ENCODE peak calls at places on chromosome 1, in eight cellular contexts. One of them, this sample, is unnamed.

GRCh38 chr1:84257617-84258016 is 43.9 kb upstream of the SAMD13 start:
- DNase-seq in AG04450: no peak
- DNase-seq in GM12865: no peak
- DNase-seq in BE2C: no peak
- DNase-seq in transverse colon: no peak
- DNase-seq in thoracic aorta: no peak
- DNase-seq in PC-3: no peak
- DNase-seq in BJ: no peak
- DNase-seq in this sample: no peak

GRCh38 chr1:213065800-213066199 is 14.8 kb downstream of the RPS6KC1 start:
- DNase-seq in AG04450: no peak
- DNase-seq in GM12865: no peak
- DNase-seq in BE2C: no peak
- DNase-seq in transverse colon: no peak
- DNase-seq in thoracic aorta: no peak
- DNase-seq in PC-3: no peak
- DNase-seq in BJ: no peak
- DNase-seq in this sample: no peak

GRCh38 chr1:33259879-33260278 is 3.6 kb downstream of the ZNF362 start:
- DNase-seq in AG04450: no peak
- DNase-seq in GM12865: no peak
- DNase-seq in BE2C: no peak
- DNase-seq in transverse colon: no peak
- DNase-seq in thoracic aorta: no peak
- DNase-seq in PC-3: no peak
- DNase-seq in BJ: no peak
- DNase-seq in this sample: no peak

GRCh38 chr1:164602142-164602429 is 43.1 kb downstream of the PBX1 start:
- DNase-seq in AG04450: no peak
- DNase-seq in GM12865: no peak
- DNase-seq in BE2C: no peak
- DNase-seq in transverse colon: peak; percentile 80
- DNase-seq in thoracic aorta: no peak
- DNase-seq in PC-3: peak; percentile 94
- DNase-seq in BJ: no peak
- DNase-seq in this sample: no peak

GRCh38 chr1:56168176-56168575 is 411.2 kb downstream of the PLPP3 start:
- DNase-seq in AG04450: no peak
- DNase-seq in GM12865: no peak
- DNase-seq in BE2C: no peak
- DNase-seq in transverse colon: no peak
- DNase-seq in thoracic aorta: no peak
- DNase-seq in PC-3: no peak
- DNase-seq in BJ: no peak
- DNase-seq in this sample: no peak

GRCh38 chr1:150793231-150793630 is 14.8 kb downstream of the CTSK start:
- DNase-seq in AG04450: no peak
- DNase-seq in GM12865: no peak
- DNase-seq in BE2C: no peak
- DNase-seq in transverse colon: no peak
- DNase-seq in thoracic aorta: no peak
- DNase-seq in PC-3: no peak
- DNase-seq in BJ: no peak
- DNase-seq in this sample: no peak

GRCh38 chr1:50968884-50969610 is 998 bp upstream of the CDKN2C start:
- DNase-seq in AG04450: no peak
- DNase-seq in GM12865: peak; percentile 73
- DNase-seq in BE2C: peak; percentile 35
- DNase-seq in transverse colon: peak; percentile 58
- DNase-seq in thoracic aorta: no peak
- DNase-seq in PC-3: peak; percentile 29
- DNase-seq in BJ: no peak
- DNase-seq in this sample: peak; percentile 76

GRCh38 chr1:99756598-99756997 is 9.8 kb downstream of the FRRS1 start:
- DNase-seq in AG04450: no peak
- DNase-seq in GM12865: no peak
- DNase-seq in BE2C: no peak
- DNase-seq in transverse colon: no peak
- DNase-seq in thoracic aorta: no peak
- DNase-seq in PC-3: peak; percentile 84
- DNase-seq in BJ: peak; percentile 56
- DNase-seq in this sample: no peak

GRCh38 chr1:60227581-60228252 is 154.1 kb upstream of the C1orf87 start:
- DNase-seq in AG04450: no peak
- DNase-seq in GM12865: no peak
- DNase-seq in BE2C: no peak
- DNase-seq in transverse colon: no peak
- DNase-seq in thoracic aorta: no peak
- DNase-seq in PC-3: no peak
- DNase-seq in BJ: peak; percentile 6
- DNase-seq in this sample: no peak

GRCh38 chr1:236403905-236404696 is 10.0 kb downstream of the EDARADD start:
- DNase-seq in AG04450: no peak
- DNase-seq in GM12865: no peak
- DNase-seq in BE2C: no peak
- DNase-seq in transverse colon: no peak
- DNase-seq in thoracic aorta: no peak
- DNase-seq in PC-3: no peak
- DNase-seq in BJ: no peak
- DNase-seq in this sample: no peak

GRCh38 chr1:114345930-114346479 is 165.0 kb downstream of the TRIM33 start:
- DNase-seq in AG04450: no peak
- DNase-seq in GM12865: no peak
- DNase-seq in BE2C: peak; percentile 21
- DNase-seq in transverse colon: no peak
- DNase-seq in thoracic aorta: no peak
- DNase-seq in PC-3: no peak
- DNase-seq in BJ: no peak
- DNase-seq in this sample: no peak

GRCh38 chr1:52709016-52709415 is 10.9 kb upstream of the COA7 start:
- DNase-seq in AG04450: no peak
- DNase-seq in GM12865: no peak
- DNase-seq in BE2C: no peak
- DNase-seq in transverse colon: no peak
- DNase-seq in thoracic aorta: no peak
- DNase-seq in PC-3: no peak
- DNase-seq in BJ: no peak
- DNase-seq in this sample: no peak

GRCh38 chr1:170296211-170296610 is 150.5 kb downstream of the NTMT2 start:
- DNase-seq in AG04450: no peak
- DNase-seq in GM12865: no peak
- DNase-seq in BE2C: no peak
- DNase-seq in transverse colon: no peak
- DNase-seq in thoracic aorta: no peak
- DNase-seq in PC-3: no peak
- DNase-seq in BJ: no peak
- DNase-seq in this sample: no peak

GRCh38 chr1:18814340-18815202 is 44.9 kb downstream of the TAS1R2 start:
- DNase-seq in AG04450: no peak
- DNase-seq in GM12865: no peak
- DNase-seq in BE2C: no peak
- DNase-seq in transverse colon: no peak
- DNase-seq in thoracic aorta: no peak
- DNase-seq in PC-3: no peak
- DNase-seq in BJ: no peak
- DNase-seq in this sample: no peak

GRCh38 chr1:110151175-110151715 is 951 bp downstream of the SLC6A17 start:
- DNase-seq in AG04450: no peak
- DNase-seq in GM12865: no peak
- DNase-seq in BE2C: no peak
- DNase-seq in transverse colon: no peak
- DNase-seq in thoracic aorta: no peak
- DNase-seq in PC-3: no peak
- DNase-seq in BJ: no peak
- DNase-seq in this sample: no peak

GRCh38 chr1:18644469-18645171 is 14.0 kb downstream of the PAX7 start:
- DNase-seq in AG04450: no peak
- DNase-seq in GM12865: no peak
- DNase-seq in BE2C: no peak
- DNase-seq in transverse colon: no peak
- DNase-seq in thoracic aorta: no peak
- DNase-seq in PC-3: no peak
- DNase-seq in BJ: no peak
- DNase-seq in this sample: peak; percentile 41

GRCh38 chr1:30414086-30414850 is 309.1 kb downstream of the MATN1 start:
- DNase-seq in AG04450: no peak
- DNase-seq in GM12865: no peak
- DNase-seq in BE2C: no peak
- DNase-seq in transverse colon: no peak
- DNase-seq in thoracic aorta: no peak
- DNase-seq in PC-3: no peak
- DNase-seq in BJ: no peak
- DNase-seq in this sample: no peak

GRCh38 chr1:117646007-117646913 is 40.4 kb downstream of the TENT5C start:
- DNase-seq in AG04450: no peak
- DNase-seq in GM12865: no peak
- DNase-seq in BE2C: no peak
- DNase-seq in transverse colon: no peak
- DNase-seq in thoracic aorta: no peak
- DNase-seq in PC-3: no peak
- DNase-seq in BJ: peak; percentile 24
- DNase-seq in this sample: no peak

GRCh38 chr1:239805042-239805441 is 286.6 kb upstream of the FMN2 start:
- DNase-seq in AG04450: no peak
- DNase-seq in GM12865: no peak
- DNase-seq in BE2C: no peak
- DNase-seq in transverse colon: no peak
- DNase-seq in thoracic aorta: no peak
- DNase-seq in PC-3: no peak
- DNase-seq in BJ: no peak
- DNase-seq in this sample: no peak

GRCh38 chr1:1014896-1015681 is 1.8 kb downstream of the ISG15 start:
- DNase-seq in AG04450: no peak
- DNase-seq in GM12865: peak; percentile 49
- DNase-seq in BE2C: peak; percentile 43
- DNase-seq in transverse colon: peak; percentile 19
- DNase-seq in thoracic aorta: no peak
- DNase-seq in PC-3: peak; percentile 59
- DNase-seq in BJ: no peak
- DNase-seq in this sample: peak; percentile 22
- TF ChIP-seq CTCF in AG04450: peak; percentile 37
- TF ChIP-seq CTCF in GM12865: peak; percentile 40
- TF ChIP-seq CTCF in BE2C: peak; percentile 43
- TF ChIP-seq CTCF in transverse colon: peak; percentile 26
- TF ChIP-seq CTCF in thoracic aorta: peak; percentile 10
- TF ChIP-seq CTCF in PC-3: peak; percentile 80
- TF ChIP-seq CTCF in BJ: peak; percentile 45
- TF ChIP-seq CTCF in this sample: peak; percentile 32

GRCh38 chr1:81414417-81415087 is 386.2 kb upstream of the ADGRL2 start:
- DNase-seq in AG04450: no peak
- DNase-seq in GM12865: peak; percentile 75
- DNase-seq in BE2C: peak; percentile 63
- DNase-seq in transverse colon: peak; percentile 85
- DNase-seq in thoracic aorta: no peak
- DNase-seq in PC-3: peak; percentile 44
- DNase-seq in BJ: no peak
- DNase-seq in this sample: peak; percentile 56
- TF ChIP-seq CTCF in AG04450: peak; percentile 53
- TF ChIP-seq CTCF in GM12865: peak; percentile 88
- TF ChIP-seq CTCF in BE2C: peak; percentile 80
- TF ChIP-seq CTCF in transverse colon: peak; percentile 74
- TF ChIP-seq CTCF in thoracic aorta: peak; percentile 82
- TF ChIP-seq CTCF in PC-3: peak; percentile 79
- TF ChIP-seq CTCF in BJ: peak; percentile 62
- TF ChIP-seq CTCF in this sample: peak; percentile 75

GRCh38 chr1:21823206-21823979 is 11.3 kb downstream of the LDLRAD2 start:
- DNase-seq in AG04450: no peak
- DNase-seq in GM12865: no peak
- DNase-seq in BE2C: no peak
- DNase-seq in transverse colon: no peak
- DNase-seq in thoracic aorta: no peak
- DNase-seq in PC-3: no peak
- DNase-seq in BJ: no peak
- DNase-seq in this sample: no peak

GRCh38 chr1:21821385-21822019 is 9.4 kb downstream of the LDLRAD2 start:
- DNase-seq in AG04450: no peak
- DNase-seq in GM12865: no peak
- DNase-seq in BE2C: no peak
- DNase-seq in transverse colon: no peak
- DNase-seq in thoracic aorta: no peak
- DNase-seq in PC-3: no peak
- DNase-seq in BJ: no peak
- DNase-seq in this sample: no peak

GRCh38 chr1:21822349-21822748 is 10.3 kb downstream of the LDLRAD2 start:
- DNase-seq in AG04450: no peak
- DNase-seq in GM12865: no peak
- DNase-seq in BE2C: peak; percentile 69
- DNase-seq in transverse colon: no peak
- DNase-seq in thoracic aorta: no peak
- DNase-seq in PC-3: no peak
- DNase-seq in BJ: no peak
- DNase-seq in this sample: no peak

GRCh38 chr1:21825393-21825792 is 13.3 kb downstream of the LDLRAD2 start:
- DNase-seq in AG04450: no peak
- DNase-seq in GM12865: no peak
- DNase-seq in BE2C: no peak
- DNase-seq in transverse colon: no peak
- DNase-seq in thoracic aorta: no peak
- DNase-seq in PC-3: no peak
- DNase-seq in BJ: no peak
- DNase-seq in this sample: no peak

DNA sequence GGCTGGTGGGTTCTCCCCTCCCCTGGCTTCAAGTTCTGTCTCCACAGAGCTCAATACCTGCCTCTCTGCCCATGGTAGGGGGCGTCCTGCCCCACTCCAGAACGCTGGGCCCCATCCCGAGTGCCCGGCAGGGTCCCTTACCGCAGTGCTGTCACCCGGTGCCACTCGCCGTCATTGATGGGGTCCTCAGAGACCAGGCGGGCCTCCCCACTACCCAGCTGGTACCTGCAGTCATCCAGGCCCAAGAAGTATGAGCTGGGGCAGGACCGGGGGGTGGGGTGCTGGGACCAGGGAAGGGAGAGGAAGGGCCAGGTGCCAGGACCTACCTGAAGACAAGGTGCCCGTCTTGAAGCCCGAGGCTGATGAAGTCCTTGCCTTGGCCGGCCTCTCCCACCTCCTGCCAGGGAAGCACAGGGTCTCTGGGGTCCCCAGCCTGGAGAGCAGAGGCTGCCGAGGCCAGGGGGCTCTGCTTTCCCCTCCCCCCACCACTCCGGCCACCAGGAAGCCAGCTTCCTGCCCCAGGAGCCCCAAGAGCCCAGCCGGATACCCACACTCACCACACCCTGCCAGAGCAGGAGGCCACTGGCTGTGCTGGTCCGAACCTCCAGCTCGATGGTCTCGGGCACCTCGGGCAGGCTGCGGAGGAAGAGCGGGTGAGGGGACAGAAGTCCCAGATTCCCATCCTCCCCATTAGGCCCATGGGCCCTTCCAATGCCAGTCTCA is 12.1 kb downstream of the LDLRAD2 start:
- DNase-seq in AG04450: no peak
- DNase-seq in GM12865: no peak
- DNase-seq in BE2C: no peak
- DNase-seq in transverse colon: no peak
- DNase-seq in thoracic aorta: no peak
- DNase-seq in PC-3: no peak
- DNase-seq in BJ: no peak
- DNase-seq in this sample: no peak
- TF ChIP-seq CTCF in AG04450: no peak
- TF ChIP-seq CTCF in GM12865: no peak
- TF ChIP-seq CTCF in BE2C: no peak
- TF ChIP-seq CTCF in transverse colon: no peak
- TF ChIP-seq CTCF in thoracic aorta: no peak
- TF ChIP-seq CTCF in PC-3: no peak
- TF ChIP-seq CTCF in BJ: no peak
- TF ChIP-seq CTCF in this sample: no peak

GRCh38 chr1:173005196-173005864 is 45.4 kb downstream of the TNFSF18 start:
- DNase-seq in AG04450: no peak
- DNase-seq in GM12865: no peak
- DNase-seq in BE2C: no peak
- DNase-seq in transverse colon: no peak
- DNase-seq in thoracic aorta: no peak
- DNase-seq in PC-3: peak; percentile 26
- DNase-seq in BJ: no peak
- DNase-seq in this sample: no peak
- TF ChIP-seq CTCF in AG04450: peak; percentile 21
- TF ChIP-seq CTCF in GM12865: no peak
- TF ChIP-seq CTCF in BE2C: no peak
- TF ChIP-seq CTCF in transverse colon: no peak
- TF ChIP-seq CTCF in thoracic aorta: no peak
- TF ChIP-seq CTCF in PC-3: peak; percentile 62
- TF ChIP-seq CTCF in BJ: peak; percentile 30
- TF ChIP-seq CTCF in this sample: no peak